ENCODE peak calls at places on chromosomes 1 and 21, in eight cellular contexts. One of them, this sample, is unnamed.
A peak's percentile ranks its signal among the peaks of the same experiment; 100 is the strongest.

GRCh38 chr1:19647643-19648042 is 3.5 kb downstream of the NBL1 start:
- DNase-seq in astrocyte of the spinal cord: no peak
- DNase-seq in GM04504: no peak
- DNase-seq in GM12878: no peak
- DNase-seq in NCI-H1436: no peak
- DNase-seq in RWPE1: no peak
- DNase-seq in ureter: no peak
- DNase-seq in fibroblast of the aortic adventitia: peak; percentile 26
- DNase-seq in this sample: no peak

GRCh38 chr21:44065428-44065827 is 41.8 kb upstream of the PWP2 start:
- DNase-seq in fibroblast of the aortic adventitia: no peak
- DNase-seq in NCI-H1436: no peak
- DNase-seq in GM04504: no peak
- DNase-seq in astrocyte of the spinal cord: no peak
- DNase-seq in RWPE1: no peak
- DNase-seq in GM12878: no peak
- DNase-seq in ureter: no peak
- DNase-seq in this sample: no peak

GRCh38 chr21:17270234-17270633 is 242.6 kb upstream of the CXADR start:
- DNase-seq in GM04504: peak; percentile 10
- DNase-seq in GM12878: no peak
- DNase-seq in astrocyte of the spinal cord: peak; percentile 74
- DNase-seq in NCI-H1436: peak; percentile 14
- DNase-seq in ureter: no peak
- DNase-seq in fibroblast of the aortic adventitia: peak; percentile 73
- DNase-seq in RWPE1: peak; percentile 5
- DNase-seq in this sample: peak; percentile 57

GRCh38 chr1:212402876-212403275 is 11.8 kb downstream of the PACC1 start:
- DNase-seq in astrocyte of the spinal cord: no peak
- DNase-seq in fibroblast of the aortic adventitia: no peak
- DNase-seq in GM12878: no peak
- DNase-seq in RWPE1: no peak
- DNase-seq in GM04504: no peak
- DNase-seq in ureter: no peak
- DNase-seq in NCI-H1436: no peak
- DNase-seq in this sample: no peak

GRCh38 chr1:165854101-165854845 is 26.9 kb downstream of the UCK2 start:
- DNase-seq in GM04504: peak; percentile 87
- DNase-seq in NCI-H1436: no peak
- DNase-seq in RWPE1: no peak
- DNase-seq in GM12878: no peak
- DNase-seq in ureter: no peak
- DNase-seq in astrocyte of the spinal cord: peak; percentile 90
- DNase-seq in fibroblast of the aortic adventitia: peak; percentile 87
- DNase-seq in this sample: no peak

GRCh38 chr1:5140136-5140535 is 485.7 kb downstream of the AJAP1 start:
- DNase-seq in RWPE1: no peak
- DNase-seq in astrocyte of the spinal cord: no peak
- DNase-seq in ureter: no peak
- DNase-seq in fibroblast of the aortic adventitia: no peak
- DNase-seq in GM12878: no peak
- DNase-seq in GM04504: no peak
- DNase-seq in NCI-H1436: no peak
- DNase-seq in this sample: no peak

GRCh38 chr1:14804626-14805025 is 206.1 kb downstream of the KAZN start:
- DNase-seq in GM12878: no peak
- DNase-seq in fibroblast of the aortic adventitia: no peak
- DNase-seq in NCI-H1436: no peak
- DNase-seq in astrocyte of the spinal cord: no peak
- DNase-seq in ureter: no peak
- DNase-seq in RWPE1: peak; percentile 31
- DNase-seq in GM04504: no peak
- DNase-seq in this sample: no peak

GRCh38 chr1:54105736-54106269 is 47.0 kb downstream of the CDCP2 start:
- DNase-seq in GM12878: no peak
- DNase-seq in GM04504: no peak
- DNase-seq in ureter: no peak
- DNase-seq in fibroblast of the aortic adventitia: no peak
- DNase-seq in RWPE1: no peak
- DNase-seq in NCI-H1436: no peak
- DNase-seq in astrocyte of the spinal cord: no peak
- DNase-seq in this sample: no peak

GRCh38 chr1:21280011-21280471 is 10.2 kb downstream of the ECE1 start:
- DNase-seq in GM04504: no peak
- DNase-seq in RWPE1: no peak
- DNase-seq in fibroblast of the aortic adventitia: peak; percentile 60
- DNase-seq in NCI-H1436: no peak
- DNase-seq in ureter: no peak
- DNase-seq in astrocyte of the spinal cord: no peak
- DNase-seq in GM12878: no peak
- DNase-seq in this sample: no peak

GRCh38 chr1:118250232-118250631 is 65.2 kb upstream of the SPAG17 start:
- DNase-seq in GM12878: no peak
- DNase-seq in NCI-H1436: no peak
- DNase-seq in astrocyte of the spinal cord: no peak
- DNase-seq in fibroblast of the aortic adventitia: no peak
- DNase-seq in RWPE1: no peak
- DNase-seq in GM04504: no peak
- DNase-seq in ureter: no peak
- DNase-seq in this sample: no peak